ENCODE peak calls at places on chromosomes 1 and 21, in four cellular contexts. I, U, M and G are unnamed samples.

GRCh38 chr1:210394281-210394798 is 65.6 kb downstream of the HHAT start:
- DNase-seq in I (no peak), U (no peak), M (no peak), G (peak; percentile 81)

GRCh38 chr1:91427741-91428140 is 23.1 kb upstream of the HFM1 start:
- DNase-seq in I (no peak), U (peak; percentile 4), M (no peak), G (peak; percentile 5)

GRCh38 chr1:78491311-78492071 is 717 bp downstream of the PTGFR start:
- DNase-seq in I (no peak), U (peak; percentile 35), M (no peak), G (no peak)

GRCh38 chr1:23118957-23119792 is 49.5 kb downstream of the LUZP1 start:
- DNase-seq in I (no peak), U (no peak), M (no peak), G (peak; percentile 18)

GRCh38 chr1:241842565-241842964 is 5.4 kb upstream of the EXO1 start:
- DNase-seq in I (no peak), U (no peak), M (no peak), G (no peak)

GRCh38 chr1:160972939-160973338 is 18.3 kb upstream of the ITLN2 start:
- DNase-seq in I (no peak), U (no peak), M (no peak), G (no peak)

GRCh38 chr1:70528591-70529333 is 117.7 kb downstream of the CTH start:
- DNase-seq in I (peak; percentile 13), U (peak; percentile 61), M (no peak), G (peak; percentile 38)

GRCh38 chr1:47436979-47437517 is 796 bp upstream of the FOXD2 start:
- DNase-seq in I (no peak), U (no peak), M (no peak), G (no peak)

GRCh38 chr21:19109694-19110093 is 706.1 kb upstream of the TMPRSS15 start:
- DNase-seq in I (no peak), U (no peak), M (no peak), G (no peak)

GRCh38 chr1:179026813-179027664 is 1.3 kb downstream of the FAM20B start:
- DNase-seq in I (no peak), U (no peak), M (no peak), G (no peak)

GRCh38 chr21:45792682-45793383 is 149.3 kb downstream of the PCBP3 start:
- DNase-seq in I (no peak), U (no peak), M (no peak), G (no peak)

GRCh38 chr1:225998560-225999226 is 450 bp downstream of the SDE2 start:
- DNase-seq in I (no peak), U (peak; percentile 21), M (no peak), G (peak; percentile 24)

GRCh38 chr1:220701974-220702373 is 11.8 kb downstream of the C1orf115 start:
- DNase-seq in I (no peak), U (no peak), M (no peak), G (peak; percentile 49)

GRCh38 chr21:42555756-42556438 is 42.2 kb downstream of the SLC37A1 start:
- DNase-seq in I (no peak), U (no peak), M (no peak), G (no peak)

GRCh38 chr1:22517936-22518335 is 45.4 kb upstream of the EPHA8 start:
- DNase-seq in I (no peak), U (no peak), M (no peak), G (no peak)

GRCh38 chr1:42259059-42259738 is 75.8 kb downstream of the FOXJ3 start:
- DNase-seq in I (no peak), U (peak; percentile 33), M (peak; percentile 16), G (peak; percentile 63)

GRCh38 chr1:231093158-231093922 is 53.3 kb upstream of the FAM89A start:
- DNase-seq in I (no peak), U (no peak), M (no peak), G (no peak)

GRCh38 chr1:115062542-115063004 is 26.7 kb downstream of the TSPAN2 start:
- DNase-seq in I (no peak), U (peak; percentile 23), M (no peak), G (peak; percentile 73)

GRCh38 chr1:206470692-206471414 is 577 bp downstream of the IKBKE start:
- DNase-seq in I (no peak), U (peak; percentile 56), M (no peak), G (peak; percentile 73)

GRCh38 chr1:23403038-23403336 is 21.6 kb downstream of the TCEA3 start:
- DNase-seq in I (peak; percentile 48), U (peak; percentile 70), M (no peak), G (peak; percentile 20)

GRCh38 chr1:117632269-117633067 is 26.6 kb downstream of the TENT5C start:
- DNase-seq in I (no peak), U (peak; percentile 17), M (peak; percentile 65), G (peak; percentile 68)

GRCh38 chr1:109765483-109765815 is 1.7 kb upstream of the EPS8L3 start:
- DNase-seq in I (no peak), U (no peak), M (no peak), G (no peak)

GRCh38 chr1:45573231-45573804 is 10.5 kb upstream of the NASP start:
- DNase-seq in I (no peak), U (no peak), M (no peak), G (no peak)

GRCh38 chr1:189693140-189693539 is 784.5 kb downstream of the BRINP3 start:
- DNase-seq in I (no peak), U (no peak), M (no peak), G (no peak)

GRCh38 chr1:146032613-146033219 is 11.2 kb upstream of the HJV start:
- DNase-seq in I (peak; percentile 46), U (peak; percentile 58), M (no peak), G (peak; percentile 67)

GRCh38 chr1:14946567-14947285 is 206.8 kb upstream of the TMEM51 start:
- DNase-seq in I (no peak), U (peak; percentile 54), M (no peak), G (no peak)

GRCh38 chr21:46017695-46018094 is 36.1 kb downstream of the COL6A1 start:
- DNase-seq in I (no peak), U (no peak), M (no peak), G (no peak)

GRCh38 chr1:94284481-94284880 is 47.1 kb upstream of the ARHGAP29 start:
- DNase-seq in I (no peak), U (no peak), M (no peak), G (peak; percentile 37)

GRCh38 chr1:116997666-116998065 is 3.9 kb upstream of the CD101 start:
- DNase-seq in I (no peak), U (no peak), M (no peak), G (no peak)

GRCh38 chr1:245260883-245261282 is 106.1 kb downstream of the KIF26B start:
- DNase-seq in I (no peak), U (no peak), M (no peak), G (no peak)

GRCh38 chr1:205851993-205852392 is 2.1 kb upstream of the PM20D1 start:
- DNase-seq in I (no peak), U (no peak), M (no peak), G (no peak)

GRCh38 chr1:52955129-52955970 is 28.3 kb downstream of the SCP2 start:
- DNase-seq in I (no peak), U (peak; percentile 75), M (no peak), G (no peak)

GRCh38 chr1:209870151-209870831 is 42.5 kb downstream of the UTP25 start:
- DNase-seq in I (no peak), U (no peak), M (no peak), G (no peak)

GRCh38 chr1:27364696-27365371 is 1.9 kb downstream of the MAP3K6 start:
- DNase-seq in I (no peak), U (no peak), M (no peak), G (no peak)

DNA sequence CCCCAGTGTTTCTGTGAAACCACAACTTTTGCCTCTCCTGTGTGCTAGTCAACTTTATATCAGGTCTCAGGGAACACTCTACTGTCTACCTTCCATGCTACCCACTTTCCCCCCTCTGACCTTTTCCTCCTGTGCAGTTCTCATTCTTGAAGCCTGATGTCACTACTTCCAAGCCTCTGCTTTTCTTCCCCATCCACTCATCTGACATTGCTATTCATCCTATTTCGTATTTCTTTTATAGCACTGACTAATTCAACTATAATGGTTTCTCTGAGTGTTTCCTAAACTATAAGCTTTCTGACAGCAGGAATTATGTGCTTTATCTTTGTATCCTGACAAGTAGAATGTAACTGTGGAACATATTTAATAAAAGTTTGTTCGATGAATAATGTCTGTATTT is 18.2 kb upstream of the DPH5 start:
- DNase-seq in I (no peak), U (peak; percentile 15), M (no peak), G (no peak)
- TF ChIP-seq CTCF in I (no peak), U (peak; percentile 21), M (no peak), G (no peak)

GRCh38 chr1:211603191-211603701 is 24.3 kb upstream of the SLC30A1 start:
- DNase-seq in I (no peak), U (peak; percentile 51), M (no peak), G (no peak)

GRCh38 chr1:211603713-211604112 is 24.8 kb upstream of the SLC30A1 start:
- DNase-seq in I (no peak), U (no peak), M (no peak), G (no peak)

GRCh38 chr1:211604548-211604947 is 25.6 kb upstream of the SLC30A1 start:
- DNase-seq in I (no peak), U (no peak), M (no peak), G (no peak)

GRCh38 chr1:211601159-211601558 is 22.2 kb upstream of the SLC30A1 start:
- DNase-seq in I (no peak), U (no peak), M (no peak), G (no peak)

DNA sequence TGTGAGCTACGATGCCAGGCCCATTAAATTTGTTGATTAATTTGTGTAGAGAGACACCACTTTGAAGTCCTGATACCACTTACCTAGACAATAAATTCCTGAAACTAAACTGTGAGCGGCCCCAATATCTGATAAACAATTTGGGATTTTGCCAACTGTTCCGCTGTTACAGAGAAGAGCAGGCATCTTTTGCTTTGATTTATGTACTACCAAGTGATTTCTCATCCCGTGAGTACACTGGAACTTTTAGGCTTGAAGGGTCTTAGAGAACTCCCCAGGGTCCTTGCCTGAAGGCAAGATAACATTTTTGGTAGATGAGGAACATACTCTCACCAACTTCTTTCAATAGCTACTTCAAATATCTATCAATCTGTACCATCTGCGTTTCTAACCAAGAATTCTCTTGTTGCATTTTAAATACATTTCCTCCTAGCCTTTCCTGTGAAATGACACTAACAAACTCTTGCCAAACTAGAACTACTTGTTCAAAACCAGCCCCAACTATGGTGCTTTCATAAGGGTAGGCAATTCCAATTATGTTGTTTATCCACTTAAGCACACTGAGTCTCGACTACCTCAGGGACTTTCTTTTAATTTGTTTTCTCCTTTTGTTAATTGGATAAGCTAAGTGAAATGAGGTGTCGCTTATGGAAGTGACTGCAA is 23.2 kb upstream of the SLC30A1 start:
- DNase-seq in I (no peak), U (no peak), M (no peak), G (no peak)
- H3K4me3 ChIP-seq in I (no peak overlapping the region), U (no peak overlapping the region), M (no peak overlapping the region), G (no peak overlapping the region)

GRCh38 chr1:192998536-192998935 is 60.6 kb downstream of the UCHL5 start:
- DNase-seq in I (no peak), U (no peak), M (no peak), G (no peak)
- TF ChIP-seq CTCF in I (peak; percentile 60), U (no peak), M (peak; percentile 57), G (peak; percentile 36)

DNA sequence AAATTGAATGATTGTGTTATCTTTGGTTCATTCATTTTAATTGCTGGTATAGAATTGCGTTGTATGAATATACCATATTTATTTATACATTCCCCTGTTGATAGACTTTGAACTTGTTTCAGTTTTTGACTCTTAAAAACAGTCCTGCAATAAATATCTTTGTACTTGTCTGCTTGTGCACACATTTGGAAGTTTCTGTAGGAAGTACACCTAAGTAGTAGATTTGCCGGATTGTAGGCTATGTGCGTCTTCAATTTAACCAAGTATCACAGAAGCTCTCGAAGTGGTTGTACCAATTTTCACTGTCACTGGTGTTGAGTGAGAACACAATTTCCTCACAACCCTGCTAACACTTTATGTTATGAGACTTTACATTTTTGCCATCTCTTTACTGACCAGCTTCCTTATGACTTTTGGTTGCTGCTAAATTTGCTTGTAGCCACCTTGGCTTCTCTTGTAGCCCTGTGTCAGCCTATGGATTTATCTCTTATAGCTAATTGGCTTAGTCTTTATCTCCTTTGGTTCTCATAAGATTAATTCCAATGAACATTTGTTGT is 2.2 kb downstream of the TTC3 start:
- DNase-seq in I (no peak), U (no peak), M (no peak), G (no peak)
- H3K4me3 ChIP-seq in I (no peak overlapping the region), U (peak overlapping the region; percentile 77), M (no peak overlapping the region), G (no peak overlapping the region)